ENCODE peak calls at places on chromosomes 16 and 17, in eight cellular contexts. One of them, this sample, is unnamed. For H3K4me1, the result is how much of the 10 kb centered on the place peaks cover.

GRCh38 chr16:53159781-53160436 is 105.1 kb downstream of the CHD9 start:
- DNase-seq in prostate gland: no peak
- DNase-seq in IMR-90: peak
- DNase-seq in heart left ventricle: no peak
- DNase-seq in right lobe of liver: no peak
- DNase-seq in ovary: no peak
- DNase-seq in BE2C: peak
- DNase-seq in esophagus muscularis mucosa: no peak
- DNase-seq in this sample: no peak

GRCh38 chr17:44847581-44847980 is at the start of gene HIGD1B:
- DNase-seq in prostate gland: no peak
- DNase-seq in IMR-90: no peak
- DNase-seq in heart left ventricle: peak
- DNase-seq in right lobe of liver: no peak
- DNase-seq in ovary: no peak
- DNase-seq in BE2C: no peak
- DNase-seq in esophagus muscularis mucosa: no peak
- DNase-seq in this sample: no peak

GRCh38 chr17:62744259-62744658 is 63.9 kb downstream of the MARCHF10 start:
- DNase-seq in prostate gland: no peak
- DNase-seq in IMR-90: no peak
- DNase-seq in heart left ventricle: no peak
- DNase-seq in right lobe of liver: no peak
- DNase-seq in ovary: no peak
- DNase-seq in BE2C: no peak
- DNase-seq in esophagus muscularis mucosa: no peak
- DNase-seq in this sample: no peak

GRCh38 chr17:79801156-79802038 is 4.5 kb upstream of the CBX8 start:
- DNase-seq in prostate gland: peak
- DNase-seq in IMR-90: no peak
- DNase-seq in heart left ventricle: no peak
- DNase-seq in right lobe of liver: no peak
- DNase-seq in ovary: no peak
- DNase-seq in BE2C: no peak
- DNase-seq in esophagus muscularis mucosa: no peak
- DNase-seq in this sample: no peak

GRCh38 chr16:54438469-54438868 is 151.9 kb upstream of the IRX3 start:
- DNase-seq in prostate gland: no peak
- DNase-seq in IMR-90: no peak
- DNase-seq in heart left ventricle: no peak
- DNase-seq in right lobe of liver: no peak
- DNase-seq in ovary: no peak
- DNase-seq in BE2C: no peak
- DNase-seq in esophagus muscularis mucosa: no peak
- DNase-seq in this sample: no peak

GRCh38 chr17:4822835-4823234 is 10.3 kb upstream of the MINK1 start:
- DNase-seq in prostate gland: no peak
- DNase-seq in IMR-90: no peak
- DNase-seq in heart left ventricle: no peak
- DNase-seq in right lobe of liver: no peak
- DNase-seq in ovary: no peak
- DNase-seq in BE2C: no peak
- DNase-seq in esophagus muscularis mucosa: no peak
- DNase-seq in this sample: no peak

GRCh38 chr16:11258553-11259287 is 2.7 kb upstream of the SOCS1 start:
- DNase-seq in prostate gland: no peak
- DNase-seq in IMR-90: no peak
- DNase-seq in heart left ventricle: peak
- DNase-seq in right lobe of liver: peak
- DNase-seq in ovary: peak
- DNase-seq in BE2C: no peak
- DNase-seq in esophagus muscularis mucosa: no peak
- DNase-seq in this sample: peak

GRCh38 chr17:40615295-40615988 is 32.2 kb downstream of the SMARCE1 start:
- DNase-seq in prostate gland: peak
- DNase-seq in IMR-90: peak
- DNase-seq in heart left ventricle: no peak
- DNase-seq in right lobe of liver: peak
- DNase-seq in ovary: peak
- DNase-seq in BE2C: peak
- DNase-seq in esophagus muscularis mucosa: peak
- DNase-seq in this sample: peak

GRCh38 chr16:84553873-84554399 is 49.5 kb upstream of the MEAK7 start:
- DNase-seq in prostate gland: no peak
- DNase-seq in IMR-90: no peak
- DNase-seq in heart left ventricle: no peak
- DNase-seq in right lobe of liver: no peak
- DNase-seq in ovary: no peak
- DNase-seq in BE2C: no peak
- DNase-seq in esophagus muscularis mucosa: no peak
- DNase-seq in this sample: no peak

GRCh38 chr17:76697702-76698465 is 12.9 kb downstream of the MXRA7 start:
- DNase-seq in prostate gland: no peak
- DNase-seq in IMR-90: peak
- DNase-seq in heart left ventricle: peak
- DNase-seq in right lobe of liver: no peak
- DNase-seq in ovary: no peak
- DNase-seq in BE2C: peak
- DNase-seq in esophagus muscularis mucosa: no peak
- DNase-seq in this sample: no peak

GRCh38 chr17:80931421-80932265 is 60.0 kb upstream of the CHMP6 start:
- DNase-seq in prostate gland: no peak
- DNase-seq in IMR-90: peak
- DNase-seq in heart left ventricle: peak
- DNase-seq in right lobe of liver: peak
- DNase-seq in ovary: no peak
- DNase-seq in BE2C: no peak
- DNase-seq in esophagus muscularis mucosa: no peak
- DNase-seq in this sample: no peak

GRCh38 chr17:78019367-78019975 is 61.0 kb downstream of the TNRC6C start:
- DNase-seq in prostate gland: no peak
- DNase-seq in IMR-90: peak
- DNase-seq in heart left ventricle: no peak
- DNase-seq in right lobe of liver: no peak
- DNase-seq in ovary: no peak
- DNase-seq in BE2C: no peak
- DNase-seq in esophagus muscularis mucosa: no peak
- DNase-seq in this sample: no peak

GRCh38 chr17:58997756-58998553 is 108.7 kb downstream of the TRIM37 start:
- DNase-seq in prostate gland: no peak
- DNase-seq in IMR-90: peak
- DNase-seq in heart left ventricle: no peak
- DNase-seq in right lobe of liver: no peak
- DNase-seq in ovary: no peak
- DNase-seq in BE2C: no peak
- DNase-seq in esophagus muscularis mucosa: no peak
- DNase-seq in this sample: no peak

GRCh38 chr17:77675816-77676799 is 282.4 kb upstream of the TNRC6C start:
- DNase-seq in prostate gland: no peak
- DNase-seq in IMR-90: no peak
- DNase-seq in heart left ventricle: peak
- DNase-seq in right lobe of liver: peak
- DNase-seq in ovary: no peak
- DNase-seq in BE2C: no peak
- DNase-seq in esophagus muscularis mucosa: no peak
- DNase-seq in this sample: no peak

GRCh38 chr16:49911430-49911829 is 55.5 kb upstream of the ZNF423 start:
- DNase-seq in prostate gland: no peak
- DNase-seq in IMR-90: no peak
- DNase-seq in heart left ventricle: no peak
- DNase-seq in right lobe of liver: no peak
- DNase-seq in ovary: no peak
- DNase-seq in BE2C: no peak
- DNase-seq in esophagus muscularis mucosa: no peak
- DNase-seq in this sample: no peak

GRCh38 chr16:8377864-8378263 is 212.4 kb downstream of the TMEM114 start:
- DNase-seq in prostate gland: no peak
- DNase-seq in IMR-90: no peak
- DNase-seq in heart left ventricle: no peak
- DNase-seq in right lobe of liver: no peak
- DNase-seq in ovary: no peak
- DNase-seq in BE2C: no peak
- DNase-seq in esophagus muscularis mucosa: no peak
- DNase-seq in this sample: no peak

GRCh38 chr16:48452991-48453760 is 68.0 kb upstream of the SIAH1 start:
- DNase-seq in prostate gland: no peak
- DNase-seq in IMR-90: no peak
- DNase-seq in heart left ventricle: peak
- DNase-seq in right lobe of liver: no peak
- DNase-seq in ovary: no peak
- DNase-seq in BE2C: no peak
- DNase-seq in esophagus muscularis mucosa: peak
- DNase-seq in this sample: no peak

GRCh38 chr16:23160082-23160481 is 10.8 kb upstream of the USP31 start:
- DNase-seq in prostate gland: no peak
- DNase-seq in IMR-90: no peak
- DNase-seq in heart left ventricle: no peak
- DNase-seq in right lobe of liver: no peak
- DNase-seq in ovary: no peak
- DNase-seq in BE2C: no peak
- DNase-seq in esophagus muscularis mucosa: no peak
- DNase-seq in this sample: no peak
- H3K4me3 ChIP-seq in prostate gland: no peak
- H3K4me3 ChIP-seq in IMR-90: no peak
- H3K4me3 ChIP-seq in heart left ventricle: no peak
- H3K4me3 ChIP-seq in right lobe of liver: no peak
- H3K4me3 ChIP-seq in ovary: no peak
- H3K4me3 ChIP-seq in BE2C: no peak
- H3K4me3 ChIP-seq in esophagus muscularis mucosa: no peak
- H3K4me3 ChIP-seq in this sample: no peak

GRCh38 chr17:2398188-2398587 is 2.7 kb downstream of the MNT start:
- DNase-seq in prostate gland: no peak
- DNase-seq in IMR-90: no peak
- DNase-seq in heart left ventricle: no peak
- DNase-seq in right lobe of liver: no peak
- DNase-seq in ovary: no peak
- DNase-seq in BE2C: no peak
- DNase-seq in esophagus muscularis mucosa: no peak
- DNase-seq in this sample: no peak
- H3K4me1 ChIP-seq in prostate gland: under half
- H3K4me1 ChIP-seq in IMR-90: under half
- H3K4me1 ChIP-seq in heart left ventricle: half or more
- H3K4me1 ChIP-seq in right lobe of liver: under half
- H3K4me1 ChIP-seq in ovary: under half
- H3K4me1 ChIP-seq in BE2C: under half
- H3K4me1 ChIP-seq in esophagus muscularis mucosa: half or more
- H3K4me1 ChIP-seq in this sample: half or more

GRCh38 chr17:11803226-11803625 is 194.0 kb downstream of the ZNF18 start:
- DNase-seq in prostate gland: no peak
- DNase-seq in IMR-90: no peak
- DNase-seq in heart left ventricle: no peak
- DNase-seq in right lobe of liver: no peak
- DNase-seq in ovary: no peak
- DNase-seq in BE2C: no peak
- DNase-seq in esophagus muscularis mucosa: no peak
- DNase-seq in this sample: no peak

GRCh38 chr17:11795906-11796305 is 197.6 kb downstream of the DNAH9 start:
- DNase-seq in prostate gland: no peak
- DNase-seq in IMR-90: no peak
- DNase-seq in heart left ventricle: no peak
- DNase-seq in right lobe of liver: no peak
- DNase-seq in ovary: no peak
- DNase-seq in BE2C: no peak
- DNase-seq in esophagus muscularis mucosa: peak
- DNase-seq in this sample: no peak

GRCh38 chr17:11803635-11804034 is 193.6 kb downstream of the ZNF18 start:
- DNase-seq in prostate gland: no peak
- DNase-seq in IMR-90: no peak
- DNase-seq in heart left ventricle: no peak
- DNase-seq in right lobe of liver: no peak
- DNase-seq in ovary: no peak
- DNase-seq in BE2C: no peak
- DNase-seq in esophagus muscularis mucosa: peak
- DNase-seq in this sample: no peak

DNA sequence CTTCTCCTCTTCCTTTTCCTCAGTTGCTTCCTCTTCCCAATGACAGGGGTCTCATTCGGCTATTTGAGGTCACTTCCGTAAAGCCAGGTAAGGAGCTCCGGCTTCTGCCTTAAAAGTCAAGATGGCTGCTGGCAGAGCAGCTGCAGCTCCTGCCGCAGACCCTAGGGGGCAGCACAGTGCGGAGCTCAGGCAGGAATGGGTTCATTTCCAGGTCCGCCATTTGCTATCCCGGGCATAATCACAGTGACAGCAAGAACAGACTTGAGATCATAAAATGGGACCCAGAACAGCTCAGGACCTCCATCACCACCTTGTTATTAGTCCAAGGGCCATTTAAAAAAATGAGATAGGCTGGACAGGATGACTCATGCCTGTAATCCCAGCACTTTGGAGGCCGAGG is 199.5 kb downstream of the ZNF18 start:
- DNase-seq in prostate gland: no peak
- DNase-seq in IMR-90: no peak
- DNase-seq in heart left ventricle: no peak
- DNase-seq in right lobe of liver: no peak
- DNase-seq in ovary: no peak
- DNase-seq in BE2C: no peak
- DNase-seq in esophagus muscularis mucosa: no peak
- DNase-seq in this sample: no peak
- TF ChIP-seq CTCF in prostate gland: no peak
- TF ChIP-seq CTCF in IMR-90: no peak
- TF ChIP-seq CTCF in heart left ventricle: no peak
- TF ChIP-seq CTCF in right lobe of liver: no peak
- TF ChIP-seq CTCF in ovary: no peak
- TF ChIP-seq CTCF in BE2C: peak
- TF ChIP-seq CTCF in esophagus muscularis mucosa: no peak
- TF ChIP-seq CTCF in this sample: no peak

GRCh38 chr17:56635640-56636039 is 42.1 kb downstream of the NOG start:
- DNase-seq in prostate gland: no peak
- DNase-seq in IMR-90: no peak
- DNase-seq in heart left ventricle: no peak
- DNase-seq in right lobe of liver: no peak
- DNase-seq in ovary: no peak
- DNase-seq in BE2C: no peak
- DNase-seq in esophagus muscularis mucosa: no peak
- DNase-seq in this sample: no peak
- H3K4me3 ChIP-seq in prostate gland: no peak
- H3K4me3 ChIP-seq in IMR-90: no peak
- H3K4me3 ChIP-seq in heart left ventricle: no peak
- H3K4me3 ChIP-seq in right lobe of liver: no peak
- H3K4me3 ChIP-seq in ovary: no peak
- H3K4me3 ChIP-seq in BE2C: no peak
- H3K4me3 ChIP-seq in esophagus muscularis mucosa: no peak
- H3K4me3 ChIP-seq in this sample: no peak